ENCODE peak calls at places on chromosome 12, in five cellular contexts. M is NCI-H510A treated with DMSO at 0.1 percent for 48 hours; U is activated CD8-positive, alpha-beta memory T cell treated with anti-CD3 and anti-CD28 coated beads, Interleukin-2, amount 50 U/mL, for 48 hours; L is kidney tubule cell; H is left colon. T is an unnamed sample.

GRCh38 chr12:27844427-27845090 is 64.5 kb upstream of the MANSC4 start:
- DNase-seq in M (no peak), U (no peak), L (no peak), H (no peak), T (peak; percentile 37)

GRCh38 chr12:15632708-15633107 is 156.5 kb downstream of the EPS8 start:
- DNase-seq in M (no peak), U (no peak), L (peak; percentile 24), H (no peak), T (no peak)

GRCh38 chr12:99960312-99960711 is 24.4 kb downstream of the ANKS1B start:
- DNase-seq in M (no peak), U (no peak), L (peak; percentile 37), H (no peak), T (no peak)

GRCh38 chr12:116863275-116863767 is 17.9 kb downstream of the HRK start:
- DNase-seq in M (no peak), U (no peak), L (peak; percentile 85), H (peak; percentile 56), T (no peak)

GRCh38 chr12:77940011-77940423 is 109.3 kb downstream of the NAV3 start:
- DNase-seq in M (no peak), U (no peak), L (peak; percentile 97), H (no peak), T (peak; percentile 9)

GRCh38 chr12:25644964-25645363 is 91.9 kb upstream of the LMNTD1 start:
- DNase-seq in M (no peak), U (no peak), L (no peak), H (no peak), T (no peak)

GRCh38 chr12:52645120-52645761 is 6.8 kb downstream of the KRT2 start:
- DNase-seq in M (no peak), U (peak; percentile 50), L (no peak), H (no peak), T (no peak)

GRCh38 chr12:122837306-122838265 is 2.3 kb downstream of the HIP1R start:
- DNase-seq in M (no peak), U (no peak), L (peak; percentile 94), H (no peak), T (no peak)

GRCh38 chr12:104991565-104992128 is 5.5 kb downstream of the NOPCHAP1 start:
- DNase-seq in M (no peak), U (no peak), L (no peak), H (no peak), T (no peak)

GRCh38 chr12:87234898-87235297 is 794.3 kb downstream of the C12orf50 start:
- DNase-seq in M (no peak), U (no peak), L (no peak), H (no peak), T (no peak)

GRCh38 chr12:116347265-116347664 is 69.8 kb upstream of the MED13L start:
- DNase-seq in M (no peak), U (no peak), L (no peak), H (no peak), T (no peak)

GRCh38 chr12:79373896-79374499 is 316.8 kb downstream of the PAWR start:
- DNase-seq in M (peak; percentile 28), U (peak; percentile 58), L (peak; percentile 31), H (no peak), T (peak; percentile 73)

GRCh38 chr12:113070117-113070906 is 13.8 kb downstream of the DTX1 start:
- DNase-seq in M (no peak), U (peak; percentile 84), L (no peak), H (peak; percentile 53), T (no peak)

GRCh38 chr12:58980768-58981167 is 60.5 kb upstream of the LRIG3 start:
- DNase-seq in M (no peak), U (no peak), L (no peak), H (no peak), T (no peak)

GRCh38 chr12:53586745-53587144 is 39.4 kb downstream of the ATF7 start:
- DNase-seq in M (no peak), U (no peak), L (peak; percentile 53), H (no peak), T (no peak)

GRCh38 chr12:123499332-123499731 is 34.2 kb downstream of the RILPL1 start:
- DNase-seq in M (no peak), U (no peak), L (no peak), H (no peak), T (no peak)

GRCh38 chr12:127041985-127042625 is 1224.9 kb upstream of the TMEM132C start:
- DNase-seq in M (no peak), U (no peak), L (no peak), H (no peak), T (no peak)

GRCh38 chr12:10031771-10032175 is 1.3 kb downstream of the CLEC9A start:
- DNase-seq in M (no peak), U (no peak), L (peak; percentile 39), H (no peak), T (no peak)

GRCh38 chr12:45557020-45557419 is 172.5 kb upstream of the ARID2 start:
- DNase-seq in M (no peak), U (no peak), L (no peak), H (no peak), T (no peak)

GRCh38 chr12:2541805-2542204 is 253.0 kb upstream of the FKBP4 start:
- DNase-seq in M (no peak), U (no peak), L (no peak), H (no peak), T (no peak)

GRCh38 chr12:128842579-128842978 is 10.7 kb upstream of the GLT1D1 start:
- DNase-seq in M (no peak), U (no peak), L (no peak), H (no peak), T (no peak)

GRCh38 chr12:46320731-46321130 is 51.8 kb downstream of the SLC38A2 start:
- DNase-seq in M (no peak), U (no peak), L (no peak), H (no peak), T (no peak)

GRCh38 chr12:119589087-119589486 is 4.5 kb upstream of the TMEM233 start:
- DNase-seq in M (no peak), U (no peak), L (peak; percentile 28), H (no peak), T (no peak)

GRCh38 chr12:52522346-52523011 is 2.3 kb upstream of the KRT5 start:
- DNase-seq in M (no peak), U (peak; percentile 36), L (no peak), H (no peak), T (no peak)

GRCh38 chr12:69898236-69898635 is 73.2 kb downstream of the MYRFL start:
- DNase-seq in M (no peak), U (no peak), L (peak; percentile 6), H (no peak), T (no peak)

GRCh38 chr12:93373847-93374723 is 3.6 kb upstream of the NUDT4 start:
- DNase-seq in M (no peak), U (no peak), L (no peak), H (peak; percentile 36), T (no peak)

GRCh38 chr12:124304314-124304790 is 9.5 kb downstream of the RFLNA start:
- DNase-seq in M (no peak), U (no peak), L (no peak), H (no peak), T (no peak)

GRCh38 chr12:93592641-93593396 is 20.3 kb downstream of the SOCS2 start:
- DNase-seq in M (no peak), U (no peak), L (no peak), H (no peak), T (no peak)

GRCh38 chr12:116650585-116650984 is 87.3 kb downstream of the SPRING1 start:
- DNase-seq in M (no peak), U (no peak), L (no peak), H (no peak), T (no peak)

GRCh38 chr12:122081697-122082221 is 3.2 kb downstream of the MLXIP start:
- DNase-seq in M (peak; percentile 66), U (no peak), L (peak; percentile 56), H (peak; percentile 57), T (no peak)

GRCh38 chr12:19387182-19387581 is 52.1 kb upstream of the AEBP2 start:
- DNase-seq in M (no peak), U (no peak), L (no peak), H (no peak), T (no peak)